ENCODE peak calls at places on chromosomes 2 and 18, in four cellular contexts. S is gastrocnemius medialis, P is Panc1, M is lower lobe of right lung. X is an unnamed sample.
A peak's percentile ranks its signal among the peaks of the same experiment; 100 is the strongest.

GRCh38 chr18:79626905-79627749 is 52.5 kb upstream of the CTDP1 start:
- DNase-seq in S (no peak), P (no peak), M (no peak), X (no peak)

GRCh38 chr2:204869142-204869823 is 324.0 kb downstream of the PARD3B start:
- DNase-seq in P (no peak), M (no peak), S (peak; percentile 17), X (no peak)

GRCh38 chr2:2728635-2729034 is 397.6 kb upstream of the MYT1L start:
- DNase-seq in S (no peak), P (no peak), M (no peak), X (no peak)

GRCh38 chr18:31876707-31877106 is 66.2 kb downstream of the TRAPPC8 start:
- DNase-seq in M (no peak), S (no peak), P (no peak), X (no peak)

GRCh38 chr2:138009622-138010021 is 45.3 kb downstream of the HNMT start:
- DNase-seq in M (no peak), P (no peak), S (no peak), X (no peak)

GRCh38 chr2:173077506-173078177 is 2.0 kb downstream of the MAP3K20 start:
- DNase-seq in S (no peak), P (no peak), M (no peak), X (no peak)

GRCh38 chr2:58057890-58058590 is 11.4 kb downstream of the VRK2 start:
- DNase-seq in S (no peak), P (no peak), M (no peak), X (no peak)

GRCh38 chr2:140539506-140539905 is 1591.3 kb downstream of the LRP1B start:
- DNase-seq in S (no peak), M (no peak), P (no peak), X (no peak)

GRCh38 chr2:191677091-191677645 is 768 bp upstream of the NABP1 start:
- DNase-seq in M (peak; percentile 65), P (no peak), S (peak; percentile 33), X (peak; percentile 59)

GRCh38 chr2:217625475-217626245 is 377.1 kb downstream of the TNS1 start:
- DNase-seq in S (no peak), M (no peak), P (no peak), X (no peak)

GRCh38 chr18:47585136-47585535 is 333.7 kb upstream of the SKOR2 start:
- DNase-seq in M (no peak), S (no peak), P (no peak), X (no peak)

GRCh38 chr2:170206805-170207407 is 29.0 kb downstream of the MYO3B start:
- DNase-seq in P (no peak), M (no peak), S (no peak), X (no peak)

GRCh38 chr2:182062329-182062972 is 76.8 kb downstream of the PPP1R1C start:
- DNase-seq in S (no peak), M (no peak), P (no peak), X (no peak)

GRCh38 chr2:6917071-6917760 is at the start of gene RNF144A:
- DNase-seq in M (peak; percentile 74), P (no peak), S (no peak), X (no peak)

GRCh38 chr2:226699321-226699720 is 100.3 kb downstream of the IRS1 start:
- DNase-seq in P (no peak), S (peak; percentile 74), M (no peak), X (peak; percentile 68)

GRCh38 chr18:48860276-48861180 is 90.2 kb downstream of the SMAD7 start:
- DNase-seq in P (no peak), S (no peak), M (peak; percentile 24), X (no peak)

GRCh38 chr2:60361498-60361897 is 192.0 kb downstream of the BCL11A start:
- DNase-seq in M (no peak), S (no peak), P (no peak), X (no peak)

DNA sequence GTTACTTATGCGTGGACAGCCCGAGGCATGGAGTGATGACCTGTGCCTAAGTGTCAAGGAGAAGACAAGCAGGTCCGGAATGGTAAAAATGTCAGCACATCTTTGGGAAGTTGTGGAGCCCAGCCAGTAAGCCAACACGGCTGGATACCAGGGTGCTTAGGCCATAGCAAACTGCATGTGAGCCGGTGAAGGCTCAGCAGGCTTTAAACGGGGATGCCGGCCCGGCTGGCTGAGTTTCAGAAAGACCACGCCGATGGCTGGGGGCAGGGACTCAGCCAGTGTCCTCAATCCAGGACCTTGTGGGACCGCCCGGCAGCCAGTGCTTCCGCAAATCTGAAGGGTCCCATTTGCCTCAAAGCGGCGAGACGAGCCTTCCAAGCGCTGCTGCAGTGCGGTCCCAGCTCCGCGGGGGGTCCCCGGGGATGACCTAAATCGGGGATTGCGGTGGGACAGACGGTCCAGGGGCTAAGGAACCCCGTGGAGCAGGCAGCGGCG is 946 bp upstream of the AGAP1 start:
- DNase-seq in S (no peak), M (no peak), P (no peak), X (no peak)
- H3K4me3 ChIP-seq in S (peak overlapping the region; percentile 63), M (peak overlapping the region; percentile 62), P (peak overlapping the region; percentile 62), X (peak overlapping the region; percentile 71)

GRCh38 chr18:8366656-8367055 is 242.6 kb upstream of the RAB12 start:
- DNase-seq in P (no peak), S (no peak), M (no peak), X (no peak)
- H3K4me3 ChIP-seq in P (no peak overlapping the region), S (peak overlapping the region; percentile 51), M (no peak overlapping the region), X (no peak overlapping the region)

DNA sequence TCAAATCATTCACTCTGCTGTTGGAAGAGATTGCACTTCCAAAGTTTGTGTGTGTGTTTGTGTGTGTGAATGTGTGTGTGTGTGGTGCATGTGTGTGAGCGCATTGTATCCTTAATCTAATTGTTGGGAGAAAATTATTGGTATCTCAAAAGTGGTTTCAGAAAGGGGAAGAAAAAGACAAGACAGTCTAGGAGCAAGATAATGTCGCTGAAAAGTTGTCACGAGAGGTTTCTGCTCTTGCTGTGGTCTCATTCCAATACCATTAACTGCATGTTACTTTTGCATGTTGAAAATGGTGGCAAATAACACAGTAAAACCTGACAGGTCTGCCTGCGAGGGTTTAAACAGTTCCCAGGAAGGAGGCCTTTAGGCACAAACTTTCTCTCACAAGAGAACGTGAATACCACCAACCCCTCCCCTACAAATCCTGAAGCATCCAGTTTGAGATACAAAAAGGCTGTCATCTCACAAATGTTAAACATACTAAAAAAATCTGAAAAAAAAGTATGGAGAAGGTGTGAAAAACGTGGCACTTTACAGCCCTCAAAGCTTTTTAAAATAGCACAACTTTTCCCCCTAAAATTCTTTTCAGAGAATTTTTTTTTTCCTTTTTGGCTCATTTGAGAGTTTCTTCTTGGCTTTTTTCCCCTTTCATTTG is 10.2 kb downstream of the ZEB2 start:
- DNase-seq in S (no peak), P (no peak), M (no peak), X (no peak)
- H3K4me3 ChIP-seq in S (peak overlapping the region; percentile 76), P (no peak overlapping the region), M (peak overlapping the region; percentile 70), X (peak overlapping the region; percentile 73)

GRCh38 chr2:75707901-75708300 is 2.8 kb downstream of the GCFC2 start:
- DNase-seq in S (no peak), M (no peak), P (no peak), X (no peak)
- H3K4me3 ChIP-seq in S (no peak overlapping the region), M (no peak overlapping the region), P (no peak overlapping the region), X (no peak overlapping the region)